ENCODE peak calls at places on chromosomes 16 and 17, in five cellular contexts. One of them, this sample, is unnamed.

GRCh38 chr16:11372924-11373306 is 27.7 kb downstream of the RMI2 start:
- ATAC-seq in activated CD8-positive, alpha-beta T cell treated with anti-CD3 and anti-CD28 coated beads for 36 hours: no peak
- ATAC-seq in stimulated activated naive CD8-positive, alpha-beta T cell treated with anti-CD3 and anti-CD28 coated beads, Interleukin-15, amount 100 ng/mL, for 72 hours: no peak
- ATAC-seq in heart left ventricle: no peak
- ATAC-seq in natural killer cell: no peak
- ATAC-seq in this sample: no peak

GRCh38 chr17:38598536-38598935 is 7.2 kb downstream of the SRCIN1 start:
- ATAC-seq in activated CD8-positive, alpha-beta T cell treated with anti-CD3 and anti-CD28 coated beads for 36 hours: peak
- ATAC-seq in stimulated activated naive CD8-positive, alpha-beta T cell treated with anti-CD3 and anti-CD28 coated beads, Interleukin-15, amount 100 ng/mL, for 72 hours: peak
- ATAC-seq in heart left ventricle: no peak
- ATAC-seq in natural killer cell: no peak
- ATAC-seq in this sample: no peak

GRCh38 chr17:8393470-8394231 is 4.0 kb downstream of the RNF222 start:
- ATAC-seq in activated CD8-positive, alpha-beta T cell treated with anti-CD3 and anti-CD28 coated beads for 36 hours: peak
- ATAC-seq in stimulated activated naive CD8-positive, alpha-beta T cell treated with anti-CD3 and anti-CD28 coated beads, Interleukin-15, amount 100 ng/mL, for 72 hours: peak
- ATAC-seq in heart left ventricle: peak
- ATAC-seq in natural killer cell: peak
- ATAC-seq in this sample: peak

GRCh38 chr16:5062790-5063765 is 2.7 kb downstream of the C16orf89 start:
- ATAC-seq in activated CD8-positive, alpha-beta T cell treated with anti-CD3 and anti-CD28 coated beads for 36 hours: no peak
- ATAC-seq in stimulated activated naive CD8-positive, alpha-beta T cell treated with anti-CD3 and anti-CD28 coated beads, Interleukin-15, amount 100 ng/mL, for 72 hours: no peak
- ATAC-seq in heart left ventricle: no peak
- ATAC-seq in natural killer cell: no peak
- ATAC-seq in this sample: no peak

GRCh38 chr17:77227461-77228223 is 86.9 kb downstream of the SEC14L1 start:
- ATAC-seq in activated CD8-positive, alpha-beta T cell treated with anti-CD3 and anti-CD28 coated beads for 36 hours: no peak
- ATAC-seq in stimulated activated naive CD8-positive, alpha-beta T cell treated with anti-CD3 and anti-CD28 coated beads, Interleukin-15, amount 100 ng/mL, for 72 hours: peak
- ATAC-seq in heart left ventricle: peak
- ATAC-seq in natural killer cell: no peak
- ATAC-seq in this sample: no peak

GRCh38 chr16:69119536-69119935 is 12.9 kb downstream of the CHTF8 start:
- ATAC-seq in activated CD8-positive, alpha-beta T cell treated with anti-CD3 and anti-CD28 coated beads for 36 hours: no peak
- ATAC-seq in stimulated activated naive CD8-positive, alpha-beta T cell treated with anti-CD3 and anti-CD28 coated beads, Interleukin-15, amount 100 ng/mL, for 72 hours: no peak
- ATAC-seq in heart left ventricle: no peak
- ATAC-seq in natural killer cell: no peak
- ATAC-seq in this sample: no peak

GRCh38 chr16:1397779-1398178 is 16.7 kb downstream of the UNKL start:
- ATAC-seq in activated CD8-positive, alpha-beta T cell treated with anti-CD3 and anti-CD28 coated beads for 36 hours: no peak
- ATAC-seq in stimulated activated naive CD8-positive, alpha-beta T cell treated with anti-CD3 and anti-CD28 coated beads, Interleukin-15, amount 100 ng/mL, for 72 hours: no peak
- ATAC-seq in heart left ventricle: no peak
- ATAC-seq in natural killer cell: no peak
- ATAC-seq in this sample: no peak

GRCh38 chr17:20955437-20956323 is 87.1 kb downstream of the USP22 start:
- ATAC-seq in activated CD8-positive, alpha-beta T cell treated with anti-CD3 and anti-CD28 coated beads for 36 hours: no peak
- ATAC-seq in stimulated activated naive CD8-positive, alpha-beta T cell treated with anti-CD3 and anti-CD28 coated beads, Interleukin-15, amount 100 ng/mL, for 72 hours: no peak
- ATAC-seq in heart left ventricle: peak
- ATAC-seq in natural killer cell: no peak
- ATAC-seq in this sample: no peak

GRCh38 chr17:76897023-76897422 is 28.8 kb downstream of the MGAT5B start:
- ATAC-seq in activated CD8-positive, alpha-beta T cell treated with anti-CD3 and anti-CD28 coated beads for 36 hours: no peak
- ATAC-seq in stimulated activated naive CD8-positive, alpha-beta T cell treated with anti-CD3 and anti-CD28 coated beads, Interleukin-15, amount 100 ng/mL, for 72 hours: no peak
- ATAC-seq in heart left ventricle: no peak
- ATAC-seq in natural killer cell: no peak
- ATAC-seq in this sample: no peak

GRCh38 chr16:70590722-70591438 is 55.5 kb upstream of the IL34 start:
- ATAC-seq in activated CD8-positive, alpha-beta T cell treated with anti-CD3 and anti-CD28 coated beads for 36 hours: no peak
- ATAC-seq in stimulated activated naive CD8-positive, alpha-beta T cell treated with anti-CD3 and anti-CD28 coated beads, Interleukin-15, amount 100 ng/mL, for 72 hours: peak
- ATAC-seq in heart left ventricle: peak
- ATAC-seq in natural killer cell: no peak
- ATAC-seq in this sample: no peak

GRCh38 chr17:58338454-58338841 is 9.9 kb upstream of the TSPOAP1 start:
- ATAC-seq in activated CD8-positive, alpha-beta T cell treated with anti-CD3 and anti-CD28 coated beads for 36 hours: peak
- ATAC-seq in stimulated activated naive CD8-positive, alpha-beta T cell treated with anti-CD3 and anti-CD28 coated beads, Interleukin-15, amount 100 ng/mL, for 72 hours: peak
- ATAC-seq in heart left ventricle: no peak
- ATAC-seq in natural killer cell: peak
- ATAC-seq in this sample: peak

GRCh38 chr17:61314368-61315078 is 85.1 kb upstream of the TBX2 start:
- ATAC-seq in activated CD8-positive, alpha-beta T cell treated with anti-CD3 and anti-CD28 coated beads for 36 hours: no peak
- ATAC-seq in stimulated activated naive CD8-positive, alpha-beta T cell treated with anti-CD3 and anti-CD28 coated beads, Interleukin-15, amount 100 ng/mL, for 72 hours: no peak
- ATAC-seq in heart left ventricle: peak
- ATAC-seq in natural killer cell: no peak
- ATAC-seq in this sample: no peak

GRCh38 chr16:29806096-29806579 is at the start of gene MAZ:
- ATAC-seq in activated CD8-positive, alpha-beta T cell treated with anti-CD3 and anti-CD28 coated beads for 36 hours: peak
- ATAC-seq in stimulated activated naive CD8-positive, alpha-beta T cell treated with anti-CD3 and anti-CD28 coated beads, Interleukin-15, amount 100 ng/mL, for 72 hours: no peak
- ATAC-seq in heart left ventricle: no peak
- ATAC-seq in natural killer cell: peak
- ATAC-seq in this sample: no peak

GRCh38 chr16:648071-648785 is 937 bp upstream of the WDR90 start:
- ATAC-seq in activated CD8-positive, alpha-beta T cell treated with anti-CD3 and anti-CD28 coated beads for 36 hours: peak
- ATAC-seq in stimulated activated naive CD8-positive, alpha-beta T cell treated with anti-CD3 and anti-CD28 coated beads, Interleukin-15, amount 100 ng/mL, for 72 hours: peak
- ATAC-seq in heart left ventricle: no peak
- ATAC-seq in natural killer cell: no peak
- ATAC-seq in this sample: peak

GRCh38 chr17:75440738-75441448 is 15.5 kb upstream of the TMEM94 start:
- ATAC-seq in activated CD8-positive, alpha-beta T cell treated with anti-CD3 and anti-CD28 coated beads for 36 hours: no peak
- ATAC-seq in stimulated activated naive CD8-positive, alpha-beta T cell treated with anti-CD3 and anti-CD28 coated beads, Interleukin-15, amount 100 ng/mL, for 72 hours: no peak
- ATAC-seq in heart left ventricle: peak
- ATAC-seq in natural killer cell: no peak
- ATAC-seq in this sample: no peak

GRCh38 chr17:36824678-36825091 is 112.6 kb upstream of the LHX1 start:
- ATAC-seq in activated CD8-positive, alpha-beta T cell treated with anti-CD3 and anti-CD28 coated beads for 36 hours: no peak
- ATAC-seq in stimulated activated naive CD8-positive, alpha-beta T cell treated with anti-CD3 and anti-CD28 coated beads, Interleukin-15, amount 100 ng/mL, for 72 hours: no peak
- ATAC-seq in heart left ventricle: no peak
- ATAC-seq in natural killer cell: no peak
- ATAC-seq in this sample: no peak

GRCh38 chr16:89931305-89931896 is 8.3 kb downstream of the TUBB3 start:
- ATAC-seq in activated CD8-positive, alpha-beta T cell treated with anti-CD3 and anti-CD28 coated beads for 36 hours: no peak
- ATAC-seq in stimulated activated naive CD8-positive, alpha-beta T cell treated with anti-CD3 and anti-CD28 coated beads, Interleukin-15, amount 100 ng/mL, for 72 hours: no peak
- ATAC-seq in heart left ventricle: no peak
- ATAC-seq in natural killer cell: no peak
- ATAC-seq in this sample: no peak

GRCh38 chr16:12758031-12758669 is 45.5 kb downstream of the CPPED1 start:
- ATAC-seq in activated CD8-positive, alpha-beta T cell treated with anti-CD3 and anti-CD28 coated beads for 36 hours: no peak
- ATAC-seq in stimulated activated naive CD8-positive, alpha-beta T cell treated with anti-CD3 and anti-CD28 coated beads, Interleukin-15, amount 100 ng/mL, for 72 hours: no peak
- ATAC-seq in heart left ventricle: peak
- ATAC-seq in natural killer cell: no peak
- ATAC-seq in this sample: no peak

GRCh38 chr16:81645303-81645702 is 133.8 kb upstream of the PLCG2 start:
- ATAC-seq in activated CD8-positive, alpha-beta T cell treated with anti-CD3 and anti-CD28 coated beads for 36 hours: no peak
- ATAC-seq in stimulated activated naive CD8-positive, alpha-beta T cell treated with anti-CD3 and anti-CD28 coated beads, Interleukin-15, amount 100 ng/mL, for 72 hours: no peak
- ATAC-seq in heart left ventricle: peak
- ATAC-seq in natural killer cell: no peak
- ATAC-seq in this sample: no peak

GRCh38 chr16:85553436-85554113 is 59.5 kb upstream of the GSE1 start:
- ATAC-seq in activated CD8-positive, alpha-beta T cell treated with anti-CD3 and anti-CD28 coated beads for 36 hours: peak
- ATAC-seq in stimulated activated naive CD8-positive, alpha-beta T cell treated with anti-CD3 and anti-CD28 coated beads, Interleukin-15, amount 100 ng/mL, for 72 hours: peak
- ATAC-seq in heart left ventricle: peak
- ATAC-seq in natural killer cell: peak
- ATAC-seq in this sample: peak

GRCh38 chr17:42653179-42654124 is 5.6 kb upstream of the TUBG2 start:
- ATAC-seq in activated CD8-positive, alpha-beta T cell treated with anti-CD3 and anti-CD28 coated beads for 36 hours: no peak
- ATAC-seq in stimulated activated naive CD8-positive, alpha-beta T cell treated with anti-CD3 and anti-CD28 coated beads, Interleukin-15, amount 100 ng/mL, for 72 hours: no peak
- ATAC-seq in heart left ventricle: peak
- ATAC-seq in natural killer cell: no peak
- ATAC-seq in this sample: no peak

GRCh38 chr16:52521570-52521969 is 25.4 kb downstream of the TOX3 start:
- ATAC-seq in activated CD8-positive, alpha-beta T cell treated with anti-CD3 and anti-CD28 coated beads for 36 hours: no peak
- ATAC-seq in stimulated activated naive CD8-positive, alpha-beta T cell treated with anti-CD3 and anti-CD28 coated beads, Interleukin-15, amount 100 ng/mL, for 72 hours: no peak
- ATAC-seq in heart left ventricle: no peak
- ATAC-seq in natural killer cell: no peak
- ATAC-seq in this sample: no peak

GRCh38 chr17:27858621-27859305 is 34.4 kb downstream of the LYRM9 start:
- ATAC-seq in activated CD8-positive, alpha-beta T cell treated with anti-CD3 and anti-CD28 coated beads for 36 hours: no peak
- ATAC-seq in stimulated activated naive CD8-positive, alpha-beta T cell treated with anti-CD3 and anti-CD28 coated beads, Interleukin-15, amount 100 ng/mL, for 72 hours: no peak
- ATAC-seq in heart left ventricle: no peak
- ATAC-seq in natural killer cell: no peak
- ATAC-seq in this sample: no peak

GRCh38 chr16:71360378-71360777 is 1.9 kb downstream of the CALB2 start:
- ATAC-seq in activated CD8-positive, alpha-beta T cell treated with anti-CD3 and anti-CD28 coated beads for 36 hours: no peak
- ATAC-seq in stimulated activated naive CD8-positive, alpha-beta T cell treated with anti-CD3 and anti-CD28 coated beads, Interleukin-15, amount 100 ng/mL, for 72 hours: no peak
- ATAC-seq in heart left ventricle: no peak
- ATAC-seq in natural killer cell: no peak
- ATAC-seq in this sample: no peak

GRCh38 chr17:61248399-61248798 is 151.2 kb upstream of the TBX2 start:
- ATAC-seq in activated CD8-positive, alpha-beta T cell treated with anti-CD3 and anti-CD28 coated beads for 36 hours: no peak
- ATAC-seq in stimulated activated naive CD8-positive, alpha-beta T cell treated with anti-CD3 and anti-CD28 coated beads, Interleukin-15, amount 100 ng/mL, for 72 hours: no peak
- ATAC-seq in heart left ventricle: peak
- ATAC-seq in natural killer cell: no peak
- ATAC-seq in this sample: no peak

GRCh38 chr17:63434951-63435571 is 11.0 kb downstream of the CYB561 start:
- ATAC-seq in activated CD8-positive, alpha-beta T cell treated with anti-CD3 and anti-CD28 coated beads for 36 hours: peak
- ATAC-seq in stimulated activated naive CD8-positive, alpha-beta T cell treated with anti-CD3 and anti-CD28 coated beads, Interleukin-15, amount 100 ng/mL, for 72 hours: peak
- ATAC-seq in heart left ventricle: peak
- ATAC-seq in natural killer cell: peak
- ATAC-seq in this sample: peak

GRCh38 chr16:79865918-79866317 is 265.4 kb upstream of the MAF start:
- ATAC-seq in activated CD8-positive, alpha-beta T cell treated with anti-CD3 and anti-CD28 coated beads for 36 hours: no peak
- ATAC-seq in stimulated activated naive CD8-positive, alpha-beta T cell treated with anti-CD3 and anti-CD28 coated beads, Interleukin-15, amount 100 ng/mL, for 72 hours: no peak
- ATAC-seq in heart left ventricle: no peak
- ATAC-seq in natural killer cell: no peak
- ATAC-seq in this sample: no peak

GRCh38 chr16:29111421-29111820 is 126.6 kb downstream of the LAT start:
- ATAC-seq in activated CD8-positive, alpha-beta T cell treated with anti-CD3 and anti-CD28 coated beads for 36 hours: no peak
- ATAC-seq in stimulated activated naive CD8-positive, alpha-beta T cell treated with anti-CD3 and anti-CD28 coated beads, Interleukin-15, amount 100 ng/mL, for 72 hours: no peak
- ATAC-seq in heart left ventricle: no peak
- ATAC-seq in natural killer cell: peak
- ATAC-seq in this sample: no peak

GRCh38 chr16:89822188-89823086 is 5.8 kb upstream of the SPIRE2 start:
- ATAC-seq in activated CD8-positive, alpha-beta T cell treated with anti-CD3 and anti-CD28 coated beads for 36 hours: no peak
- ATAC-seq in stimulated activated naive CD8-positive, alpha-beta T cell treated with anti-CD3 and anti-CD28 coated beads, Interleukin-15, amount 100 ng/mL, for 72 hours: no peak
- ATAC-seq in heart left ventricle: no peak
- ATAC-seq in natural killer cell: no peak
- ATAC-seq in this sample: no peak

GRCh38 chr17:7191069-7191468 is 11.9 kb upstream of the ASGR1 start:
- ATAC-seq in activated CD8-positive, alpha-beta T cell treated with anti-CD3 and anti-CD28 coated beads for 36 hours: no peak
- ATAC-seq in stimulated activated naive CD8-positive, alpha-beta T cell treated with anti-CD3 and anti-CD28 coated beads, Interleukin-15, amount 100 ng/mL, for 72 hours: no peak
- ATAC-seq in heart left ventricle: no peak
- ATAC-seq in natural killer cell: no peak
- ATAC-seq in this sample: no peak

GRCh38 chr17:2364132-2365116 is 27.1 kb downstream of the SGSM2 start:
- ATAC-seq in activated CD8-positive, alpha-beta T cell treated with anti-CD3 and anti-CD28 coated beads for 36 hours: no peak
- ATAC-seq in stimulated activated naive CD8-positive, alpha-beta T cell treated with anti-CD3 and anti-CD28 coated beads, Interleukin-15, amount 100 ng/mL, for 72 hours: no peak
- ATAC-seq in heart left ventricle: peak
- ATAC-seq in natural killer cell: no peak
- ATAC-seq in this sample: no peak

GRCh38 chr16:5041604-5042133 is 7.9 kb upstream of the NAGPA start:
- ATAC-seq in activated CD8-positive, alpha-beta T cell treated with anti-CD3 and anti-CD28 coated beads for 36 hours: no peak
- ATAC-seq in stimulated activated naive CD8-positive, alpha-beta T cell treated with anti-CD3 and anti-CD28 coated beads, Interleukin-15, amount 100 ng/mL, for 72 hours: no peak
- ATAC-seq in heart left ventricle: no peak
- ATAC-seq in natural killer cell: no peak
- ATAC-seq in this sample: peak

GRCh38 chr16:51757921-51758479 is 606.9 kb upstream of the SALL1 start:
- ATAC-seq in activated CD8-positive, alpha-beta T cell treated with anti-CD3 and anti-CD28 coated beads for 36 hours: no peak
- ATAC-seq in stimulated activated naive CD8-positive, alpha-beta T cell treated with anti-CD3 and anti-CD28 coated beads, Interleukin-15, amount 100 ng/mL, for 72 hours: no peak
- ATAC-seq in heart left ventricle: no peak
- ATAC-seq in natural killer cell: no peak
- ATAC-seq in this sample: no peak

GRCh38 chr16:10972108-10972955 is 28.0 kb downstream of the CLEC16A start:
- ATAC-seq in activated CD8-positive, alpha-beta T cell treated with anti-CD3 and anti-CD28 coated beads for 36 hours: no peak
- ATAC-seq in stimulated activated naive CD8-positive, alpha-beta T cell treated with anti-CD3 and anti-CD28 coated beads, Interleukin-15, amount 100 ng/mL, for 72 hours: no peak
- ATAC-seq in heart left ventricle: no peak
- ATAC-seq in natural killer cell: no peak
- ATAC-seq in this sample: peak

GRCh38 chr17:77288115-77288619 is 147.4 kb downstream of the SEC14L1 start:
- ATAC-seq in activated CD8-positive, alpha-beta T cell treated with anti-CD3 and anti-CD28 coated beads for 36 hours: no peak
- ATAC-seq in stimulated activated naive CD8-positive, alpha-beta T cell treated with anti-CD3 and anti-CD28 coated beads, Interleukin-15, amount 100 ng/mL, for 72 hours: peak
- ATAC-seq in heart left ventricle: no peak
- ATAC-seq in natural killer cell: no peak
- ATAC-seq in this sample: no peak

GRCh38 chr16:31216552-31217530 is at the start of gene PYDC1:
- ATAC-seq in activated CD8-positive, alpha-beta T cell treated with anti-CD3 and anti-CD28 coated beads for 36 hours: peak
- ATAC-seq in stimulated activated naive CD8-positive, alpha-beta T cell treated with anti-CD3 and anti-CD28 coated beads, Interleukin-15, amount 100 ng/mL, for 72 hours: peak
- ATAC-seq in heart left ventricle: no peak
- ATAC-seq in natural killer cell: peak
- ATAC-seq in this sample: peak

GRCh38 chr16:351804-352520 is 561 bp downstream of the AXIN1 start:
- ATAC-seq in activated CD8-positive, alpha-beta T cell treated with anti-CD3 and anti-CD28 coated beads for 36 hours: peak
- ATAC-seq in stimulated activated naive CD8-positive, alpha-beta T cell treated with anti-CD3 and anti-CD28 coated beads, Interleukin-15, amount 100 ng/mL, for 72 hours: peak
- ATAC-seq in heart left ventricle: no peak
- ATAC-seq in natural killer cell: peak
- ATAC-seq in this sample: peak

GRCh38 chr17:58187675-58188074 is 4.9 kb upstream of the EPX start:
- ATAC-seq in activated CD8-positive, alpha-beta T cell treated with anti-CD3 and anti-CD28 coated beads for 36 hours: no peak
- ATAC-seq in stimulated activated naive CD8-positive, alpha-beta T cell treated with anti-CD3 and anti-CD28 coated beads, Interleukin-15, amount 100 ng/mL, for 72 hours: no peak
- ATAC-seq in heart left ventricle: no peak
- ATAC-seq in natural killer cell: no peak
- ATAC-seq in this sample: no peak

GRCh38 chr16:84327926-84328505 is 33.3 kb downstream of the WFDC1 start:
- ATAC-seq in activated CD8-positive, alpha-beta T cell treated with anti-CD3 and anti-CD28 coated beads for 36 hours: no peak
- ATAC-seq in stimulated activated naive CD8-positive, alpha-beta T cell treated with anti-CD3 and anti-CD28 coated beads, Interleukin-15, amount 100 ng/mL, for 72 hours: no peak
- ATAC-seq in heart left ventricle: no peak
- ATAC-seq in natural killer cell: no peak
- ATAC-seq in this sample: no peak